ENCODE peak calls at places on chromosome 18, in four cellular contexts. One of them, this sample, is unnamed.

GRCh38 chr18:10170375-10170774 is 256.6 kb downstream of the VAPA start:
- DNase-seq in left ventricle myocardium superior: no peak
- DNase-seq in H4: no peak
- DNase-seq in tibial artery: no peak
- DNase-seq in this sample: no peak

GRCh38 chr18:65746936-65747335 is 3.9 kb upstream of the CDH7 start:
- DNase-seq in tibial artery: no peak
- DNase-seq in left ventricle myocardium superior: no peak
- DNase-seq in H4: no peak
- DNase-seq in this sample: no peak

GRCh38 chr18:5693637-5694175 is 149.9 kb upstream of the EPB41L3 start:
- DNase-seq in H4: peak
- DNase-seq in tibial artery: no peak
- DNase-seq in left ventricle myocardium superior: no peak
- DNase-seq in this sample: no peak

GRCh38 chr18:23890589-23890988 is 124.0 kb upstream of the TTC39C start:
- DNase-seq in left ventricle myocardium superior: no peak
- DNase-seq in H4: no peak
- DNase-seq in tibial artery: no peak
- DNase-seq in this sample: no peak

GRCh38 chr18:40313030-40313642 is 1641.9 kb upstream of the PIK3C3 start:
- DNase-seq in H4: peak
- DNase-seq in tibial artery: no peak
- DNase-seq in left ventricle myocardium superior: no peak
- DNase-seq in this sample: no peak

GRCh38 chr18:28019425-28020108 is 157.4 kb downstream of the CDH2 start:
- DNase-seq in H4: no peak
- DNase-seq in left ventricle myocardium superior: no peak
- DNase-seq in tibial artery: no peak
- DNase-seq in this sample: no peak

GRCh38 chr18:6382968-6383367 is 31.7 kb downstream of the L3MBTL4 start:
- DNase-seq in H4: peak
- DNase-seq in left ventricle myocardium superior: no peak
- DNase-seq in tibial artery: no peak
- DNase-seq in this sample: no peak

GRCh38 chr18:53883771-53884170 is 340.7 kb downstream of the MBD2 start:
- DNase-seq in left ventricle myocardium superior: no peak
- DNase-seq in H4: no peak
- DNase-seq in tibial artery: no peak
- DNase-seq in this sample: no peak

GRCh38 chr18:9218052-9218451 is 81.5 kb downstream of the ANKRD12 start:
- DNase-seq in H4: no peak
- DNase-seq in tibial artery: no peak
- DNase-seq in left ventricle myocardium superior: no peak
- DNase-seq in this sample: no peak

GRCh38 chr18:13381907-13382682 is 163.5 kb downstream of the LDLRAD4 start:
- DNase-seq in H4: no peak
- DNase-seq in left ventricle myocardium superior: peak
- DNase-seq in tibial artery: peak
- DNase-seq in this sample: peak

GRCh38 chr18:67132919-67133318 is 383.6 kb downstream of the DSEL start:
- DNase-seq in tibial artery: no peak
- DNase-seq in left ventricle myocardium superior: no peak
- DNase-seq in H4: no peak
- DNase-seq in this sample: no peak